ENCODE peak calls at places on chromosomes 5 and 9, in five cellular contexts. One of them, this sample, is unnamed.

GRCh38 chr5:69276422-69277174 is 41.9 kb downstream of the CDK7 start:
- DNase-seq in left cardiac atrium: no peak
- DNase-seq in pulmonary artery endothelial cell: no peak
- DNase-seq in putamen: no peak
- DNase-seq in brain microvascular endothelial cell: no peak
- DNase-seq in this sample: no peak

GRCh38 chr5:179762079-179762780 is 29.6 kb downstream of the MAML1 start:
- DNase-seq in left cardiac atrium: no peak
- DNase-seq in pulmonary artery endothelial cell: no peak
- DNase-seq in putamen: no peak
- DNase-seq in brain microvascular endothelial cell: peak
- DNase-seq in this sample: no peak

GRCh38 chr5:109404428-109404960 is 5.3 kb downstream of the PJA2 start:
- DNase-seq in left cardiac atrium: no peak
- DNase-seq in pulmonary artery endothelial cell: no peak
- DNase-seq in putamen: no peak
- DNase-seq in brain microvascular endothelial cell: no peak
- DNase-seq in this sample: no peak

GRCh38 chr9:128104171-128104618 is 23.3 kb downstream of the PTGES2 start:
- DNase-seq in left cardiac atrium: no peak
- DNase-seq in pulmonary artery endothelial cell: no peak
- DNase-seq in putamen: no peak
- DNase-seq in brain microvascular endothelial cell: no peak
- DNase-seq in this sample: no peak

GRCh38 chr5:78783434-78784130 is 135.0 kb upstream of the LHFPL2 start:
- DNase-seq in left cardiac atrium: no peak
- DNase-seq in pulmonary artery endothelial cell: no peak
- DNase-seq in putamen: no peak
- DNase-seq in brain microvascular endothelial cell: no peak
- DNase-seq in this sample: no peak

GRCh38 chr9:122200960-122201635 is 27.7 kb downstream of the LHX6 start:
- DNase-seq in left cardiac atrium: no peak
- DNase-seq in pulmonary artery endothelial cell: no peak
- DNase-seq in putamen: no peak
- DNase-seq in brain microvascular endothelial cell: peak
- DNase-seq in this sample: no peak

GRCh38 chr9:37953775-37954437 is 50.0 kb upstream of the SLC25A51 start:
- DNase-seq in left cardiac atrium: peak
- DNase-seq in pulmonary artery endothelial cell: peak
- DNase-seq in putamen: no peak
- DNase-seq in brain microvascular endothelial cell: peak
- DNase-seq in this sample: peak

GRCh38 chr9:1869843-1870242 is 145.3 kb upstream of the SMARCA2 start:
- DNase-seq in left cardiac atrium: no peak
- DNase-seq in pulmonary artery endothelial cell: no peak
- DNase-seq in putamen: no peak
- DNase-seq in brain microvascular endothelial cell: no peak
- DNase-seq in this sample: no peak

GRCh38 chr5:75952291-75952690 is 130.9 kb upstream of the SV2C start:
- DNase-seq in left cardiac atrium: no peak
- DNase-seq in pulmonary artery endothelial cell: no peak
- DNase-seq in putamen: no peak
- DNase-seq in brain microvascular endothelial cell: no peak
- DNase-seq in this sample: no peak

GRCh38 chr9:89879276-89879675 is 274.5 kb downstream of the GADD45G start:
- DNase-seq in left cardiac atrium: no peak
- DNase-seq in pulmonary artery endothelial cell: no peak
- DNase-seq in putamen: no peak
- DNase-seq in brain microvascular endothelial cell: no peak
- DNase-seq in this sample: no peak

GRCh38 chr9:77731008-77731698 is 83.0 kb upstream of the GNA14 start:
- DNase-seq in left cardiac atrium: no peak
- DNase-seq in pulmonary artery endothelial cell: no peak
- DNase-seq in putamen: no peak
- DNase-seq in brain microvascular endothelial cell: no peak
- DNase-seq in this sample: no peak

GRCh38 chr9:86766912-86767311 is 180.4 kb downstream of the GAS1 start:
- DNase-seq in left cardiac atrium: peak
- DNase-seq in pulmonary artery endothelial cell: no peak
- DNase-seq in putamen: no peak
- DNase-seq in brain microvascular endothelial cell: peak
- DNase-seq in this sample: peak

GRCh38 chr9:98078895-98079294 is 22.4 kb downstream of the NANS start:
- DNase-seq in left cardiac atrium: no peak
- DNase-seq in pulmonary artery endothelial cell: no peak
- DNase-seq in putamen: peak
- DNase-seq in brain microvascular endothelial cell: no peak
- DNase-seq in this sample: no peak

GRCh38 chr5:154242442-154242841 is 51.9 kb downstream of the GALNT10 start:
- DNase-seq in left cardiac atrium: no peak
- DNase-seq in pulmonary artery endothelial cell: no peak
- DNase-seq in putamen: no peak
- DNase-seq in brain microvascular endothelial cell: no peak
- DNase-seq in this sample: no peak

GRCh38 chr5:143887302-143887638 is 75.3 kb downstream of the HMHB1 start:
- DNase-seq in left cardiac atrium: peak
- DNase-seq in pulmonary artery endothelial cell: no peak
- DNase-seq in putamen: peak
- DNase-seq in brain microvascular endothelial cell: peak
- DNase-seq in this sample: no peak

GRCh38 chr5:38453506-38453905 is 102.9 kb downstream of the LIFR start:
- DNase-seq in left cardiac atrium: no peak
- DNase-seq in pulmonary artery endothelial cell: no peak
- DNase-seq in putamen: no peak
- DNase-seq in brain microvascular endothelial cell: no peak
- DNase-seq in this sample: no peak

GRCh38 chr5:137733922-137734695 is 1.8 kb downstream of the KLHL3 start:
- DNase-seq in left cardiac atrium: no peak
- DNase-seq in pulmonary artery endothelial cell: no peak
- DNase-seq in putamen: no peak
- DNase-seq in brain microvascular endothelial cell: peak
- DNase-seq in this sample: no peak

GRCh38 chr9:21056931-21057330 is 20.8 kb downstream of the IFNB1 start:
- DNase-seq in left cardiac atrium: no peak
- DNase-seq in pulmonary artery endothelial cell: no peak
- DNase-seq in putamen: no peak
- DNase-seq in brain microvascular endothelial cell: peak
- DNase-seq in this sample: no peak

GRCh38 chr9:137305788-137306545 is 3.9 kb upstream of the NRARP start:
- DNase-seq in left cardiac atrium: peak
- DNase-seq in pulmonary artery endothelial cell: no peak
- DNase-seq in putamen: no peak
- DNase-seq in brain microvascular endothelial cell: no peak
- DNase-seq in this sample: no peak

GRCh38 chr9:89021154-89021803 is 30.0 kb downstream of the S1PR3 start:
- DNase-seq in left cardiac atrium: peak
- DNase-seq in pulmonary artery endothelial cell: no peak
- DNase-seq in putamen: no peak
- DNase-seq in brain microvascular endothelial cell: peak
- DNase-seq in this sample: peak

GRCh38 chr5:151130922-151131891 is 26.4 kb downstream of the ANXA6 start:
- DNase-seq in left cardiac atrium: peak
- DNase-seq in pulmonary artery endothelial cell: no peak
- DNase-seq in putamen: no peak
- DNase-seq in brain microvascular endothelial cell: no peak
- DNase-seq in this sample: no peak

GRCh38 chr9:137454145-137454505 is 5.0 kb downstream of the NSMF start:
- DNase-seq in left cardiac atrium: peak
- DNase-seq in pulmonary artery endothelial cell: no peak
- DNase-seq in putamen: no peak
- DNase-seq in brain microvascular endothelial cell: no peak
- DNase-seq in this sample: no peak

GRCh38 chr5:540215-541147 is 16.2 kb upstream of the SLC9A3 start:
- DNase-seq in left cardiac atrium: no peak
- DNase-seq in pulmonary artery endothelial cell: no peak
- DNase-seq in putamen: no peak
- DNase-seq in brain microvascular endothelial cell: no peak
- DNase-seq in this sample: no peak

GRCh38 chr5:74866653-74867162 is 521 bp upstream of the FAM169A start:
- DNase-seq in left cardiac atrium: no peak
- DNase-seq in pulmonary artery endothelial cell: no peak
- DNase-seq in putamen: no peak
- DNase-seq in brain microvascular endothelial cell: no peak
- DNase-seq in this sample: no peak

GRCh38 chr9:70131296-70131695 is 87.6 kb downstream of the MAMDC2 start:
- DNase-seq in left cardiac atrium: no peak
- DNase-seq in pulmonary artery endothelial cell: no peak
- DNase-seq in putamen: no peak
- DNase-seq in brain microvascular endothelial cell: no peak
- DNase-seq in this sample: no peak

GRCh38 chr5:56534102-56534501 is 281.2 kb upstream of the MAP3K1 start:
- DNase-seq in left cardiac atrium: no peak
- DNase-seq in pulmonary artery endothelial cell: no peak
- DNase-seq in putamen: no peak
- DNase-seq in brain microvascular endothelial cell: no peak
- DNase-seq in this sample: no peak

GRCh38 chr5:68356623-68357022 is 141.1 kb downstream of the PIK3R1 start:
- DNase-seq in left cardiac atrium: no peak
- DNase-seq in pulmonary artery endothelial cell: no peak
- DNase-seq in putamen: no peak
- DNase-seq in brain microvascular endothelial cell: no peak
- DNase-seq in this sample: no peak

GRCh38 chr5:83900307-83900706 is 179.7 kb upstream of the HAPLN1 start:
- DNase-seq in left cardiac atrium: no peak
- DNase-seq in pulmonary artery endothelial cell: no peak
- DNase-seq in putamen: peak
- DNase-seq in brain microvascular endothelial cell: no peak
- DNase-seq in this sample: no peak

GRCh38 chr5:173352366-173353069 is 24.3 kb upstream of the STC2 start:
- DNase-seq in left cardiac atrium: no peak
- DNase-seq in pulmonary artery endothelial cell: no peak
- DNase-seq in putamen: no peak
- DNase-seq in brain microvascular endothelial cell: no peak
- DNase-seq in this sample: no peak

GRCh38 chr9:91898451-91899433 is 51.3 kb downstream of the ROR2 start:
- DNase-seq in left cardiac atrium: peak
- DNase-seq in pulmonary artery endothelial cell: no peak
- DNase-seq in putamen: no peak
- DNase-seq in brain microvascular endothelial cell: peak
- DNase-seq in this sample: no peak

GRCh38 chr5:54634089-54634488 is 116.5 kb downstream of the SNX18 start:
- DNase-seq in left cardiac atrium: no peak
- DNase-seq in pulmonary artery endothelial cell: no peak
- DNase-seq in putamen: no peak
- DNase-seq in brain microvascular endothelial cell: no peak
- DNase-seq in this sample: no peak

GRCh38 chr9:126157409-126157808 is 169.2 kb upstream of the MVB12B start:
- DNase-seq in left cardiac atrium: no peak
- DNase-seq in pulmonary artery endothelial cell: no peak
- DNase-seq in putamen: peak
- DNase-seq in brain microvascular endothelial cell: no peak
- DNase-seq in this sample: no peak

GRCh38 chr9:2923810-2924768 is 80.2 kb upstream of the PUM3 start:
- DNase-seq in left cardiac atrium: no peak
- DNase-seq in pulmonary artery endothelial cell: no peak
- DNase-seq in putamen: no peak
- DNase-seq in brain microvascular endothelial cell: no peak
- DNase-seq in this sample: no peak

GRCh38 chr5:114223866-114224265 is 138.0 kb upstream of the KCNN2 start:
- DNase-seq in left cardiac atrium: no peak
- DNase-seq in pulmonary artery endothelial cell: peak
- DNase-seq in putamen: no peak
- DNase-seq in brain microvascular endothelial cell: peak
- DNase-seq in this sample: no peak

GRCh38 chr9:99221266-99221622 is 498 bp downstream of the ALG2 start:
- DNase-seq in left cardiac atrium: no peak
- DNase-seq in pulmonary artery endothelial cell: no peak
- DNase-seq in putamen: no peak
- DNase-seq in brain microvascular endothelial cell: no peak
- DNase-seq in this sample: no peak

GRCh38 chr9:129887210-129888084 is 52.2 kb downstream of the USP20 start:
- DNase-seq in left cardiac atrium: no peak
- DNase-seq in pulmonary artery endothelial cell: no peak
- DNase-seq in putamen: peak
- DNase-seq in brain microvascular endothelial cell: peak
- DNase-seq in this sample: peak

GRCh38 chr9:94937214-94937903 is 210.9 kb downstream of the AOPEP start:
- DNase-seq in left cardiac atrium: no peak
- DNase-seq in pulmonary artery endothelial cell: no peak
- DNase-seq in putamen: no peak
- DNase-seq in brain microvascular endothelial cell: peak
- DNase-seq in this sample: peak

GRCh38 chr9:112894031-112894430 is 3.4 kb upstream of the SLC46A2 start:
- DNase-seq in left cardiac atrium: no peak
- DNase-seq in pulmonary artery endothelial cell: peak
- DNase-seq in putamen: no peak
- DNase-seq in brain microvascular endothelial cell: peak
- DNase-seq in this sample: no peak

GRCh38 chr9:114207845-114208244 is 52.5 kb downstream of the COL27A1 start:
- DNase-seq in left cardiac atrium: no peak
- DNase-seq in pulmonary artery endothelial cell: no peak
- DNase-seq in putamen: no peak
- DNase-seq in brain microvascular endothelial cell: no peak
- DNase-seq in this sample: no peak